ENCODE peak calls at places on chromosomes 12 and 14, in seven cellular contexts. One of them, this sample, is unnamed.

GRCh38 chr12:57641699-57642442 is 8.9 kb upstream of the B4GALNT1 start:
- DNase-seq in ascending aorta: no peak
- DNase-seq in heart left ventricle: no peak
- DNase-seq in neural crest cell: no peak
- DNase-seq in thoracic aorta: no peak
- DNase-seq in heart right ventricle: no peak
- DNase-seq in left ventricle myocardium inferior: no peak
- DNase-seq in this sample: no peak

GRCh38 chr12:113263431-113263963 is 42.2 kb downstream of the TPCN1 start:
- DNase-seq in ascending aorta: no peak
- DNase-seq in heart left ventricle: no peak
- DNase-seq in neural crest cell: no peak
- DNase-seq in thoracic aorta: no peak
- DNase-seq in heart right ventricle: no peak
- DNase-seq in left ventricle myocardium inferior: no peak
- DNase-seq in this sample: no peak

GRCh38 chr14:89207925-89208328 is 209.1 kb downstream of the FOXN3 start:
- DNase-seq in ascending aorta: no peak
- DNase-seq in heart left ventricle: no peak
- DNase-seq in neural crest cell: no peak
- DNase-seq in thoracic aorta: no peak
- DNase-seq in heart right ventricle: no peak
- DNase-seq in left ventricle myocardium inferior: no peak
- DNase-seq in this sample: peak

GRCh38 chr12:94795520-94795919 is 145.2 kb upstream of the TMCC3 start:
- DNase-seq in ascending aorta: no peak
- DNase-seq in heart left ventricle: no peak
- DNase-seq in neural crest cell: no peak
- DNase-seq in thoracic aorta: no peak
- DNase-seq in heart right ventricle: no peak
- DNase-seq in left ventricle myocardium inferior: no peak
- DNase-seq in this sample: no peak

GRCh38 chr12:89351489-89352241 is 636 bp downstream of the DUSP6 start:
- DNase-seq in ascending aorta: no peak
- DNase-seq in heart left ventricle: peak
- DNase-seq in neural crest cell: peak
- DNase-seq in thoracic aorta: no peak
- DNase-seq in heart right ventricle: peak
- DNase-seq in left ventricle myocardium inferior: peak
- DNase-seq in this sample: peak

GRCh38 chr14:28102814-28103213 is 663.8 kb upstream of the FOXG1 start:
- DNase-seq in ascending aorta: no peak
- DNase-seq in heart left ventricle: no peak
- DNase-seq in neural crest cell: no peak
- DNase-seq in thoracic aorta: no peak
- DNase-seq in heart right ventricle: no peak
- DNase-seq in left ventricle myocardium inferior: no peak
- DNase-seq in this sample: no peak

GRCh38 chr12:93784339-93785086 is 107.3 kb downstream of the CRADD start:
- DNase-seq in ascending aorta: no peak
- DNase-seq in heart left ventricle: peak
- DNase-seq in neural crest cell: no peak
- DNase-seq in thoracic aorta: no peak
- DNase-seq in heart right ventricle: peak
- DNase-seq in left ventricle myocardium inferior: peak
- DNase-seq in this sample: peak

GRCh38 chr14:55921516-55921915 is 196.7 kb upstream of the PELI2 start:
- DNase-seq in ascending aorta: no peak
- DNase-seq in heart left ventricle: no peak
- DNase-seq in neural crest cell: no peak
- DNase-seq in thoracic aorta: no peak
- DNase-seq in heart right ventricle: no peak
- DNase-seq in left ventricle myocardium inferior: no peak
- DNase-seq in this sample: no peak

GRCh38 chr14:80781968-80782367 is 159.6 kb downstream of the CEP128 start:
- DNase-seq in ascending aorta: no peak
- DNase-seq in heart left ventricle: no peak
- DNase-seq in neural crest cell: no peak
- DNase-seq in thoracic aorta: no peak
- DNase-seq in heart right ventricle: no peak
- DNase-seq in left ventricle myocardium inferior: no peak
- DNase-seq in this sample: no peak

GRCh38 chr12:98259667-98260066 is 255.7 kb upstream of the TMPO start:
- DNase-seq in ascending aorta: no peak
- DNase-seq in heart left ventricle: no peak
- DNase-seq in neural crest cell: no peak
- DNase-seq in thoracic aorta: no peak
- DNase-seq in heart right ventricle: no peak
- DNase-seq in left ventricle myocardium inferior: no peak
- DNase-seq in this sample: no peak

GRCh38 chr12:60196366-60196765 is 600.5 kb downstream of the SLC16A7 start:
- DNase-seq in ascending aorta: no peak
- DNase-seq in heart left ventricle: no peak
- DNase-seq in neural crest cell: no peak
- DNase-seq in thoracic aorta: no peak
- DNase-seq in heart right ventricle: no peak
- DNase-seq in left ventricle myocardium inferior: no peak
- DNase-seq in this sample: no peak
- TF ChIP-seq CTCF in ascending aorta: no peak
- TF ChIP-seq CTCF in heart left ventricle: no peak
- TF ChIP-seq CTCF in neural crest cell: no peak
- TF ChIP-seq CTCF in thoracic aorta: no peak
- TF ChIP-seq CTCF in heart right ventricle: no peak
- TF ChIP-seq CTCF in left ventricle myocardium inferior: no peak
- TF ChIP-seq CTCF in this sample: no peak

GRCh38 chr14:73241481-73242165 is 4.3 kb downstream of the PAPLN start:
- DNase-seq in ascending aorta: no peak
- DNase-seq in heart left ventricle: no peak
- DNase-seq in neural crest cell: no peak
- DNase-seq in thoracic aorta: no peak
- DNase-seq in heart right ventricle: no peak
- DNase-seq in left ventricle myocardium inferior: no peak
- DNase-seq in this sample: peak
- TF ChIP-seq CTCF in ascending aorta: no peak
- TF ChIP-seq CTCF in heart left ventricle: no peak
- TF ChIP-seq CTCF in neural crest cell: no peak
- TF ChIP-seq CTCF in thoracic aorta: no peak
- TF ChIP-seq CTCF in heart right ventricle: no peak
- TF ChIP-seq CTCF in left ventricle myocardium inferior: no peak
- TF ChIP-seq CTCF in this sample: no peak

GRCh38 chr14:60958146-60958545 is 22.7 kb downstream of the TRMT5 start:
- DNase-seq in ascending aorta: no peak
- DNase-seq in heart left ventricle: no peak
- DNase-seq in neural crest cell: no peak
- DNase-seq in thoracic aorta: no peak
- DNase-seq in heart right ventricle: no peak
- DNase-seq in left ventricle myocardium inferior: no peak
- DNase-seq in this sample: no peak
- TF ChIP-seq CTCF in ascending aorta: no peak
- TF ChIP-seq CTCF in heart left ventricle: no peak
- TF ChIP-seq CTCF in neural crest cell: no peak
- TF ChIP-seq CTCF in thoracic aorta: no peak
- TF ChIP-seq CTCF in heart right ventricle: no peak
- TF ChIP-seq CTCF in left ventricle myocardium inferior: no peak
- TF ChIP-seq CTCF in this sample: no peak

GRCh38 chr12:123431951-123432886 is 4.3 kb downstream of the RILPL2 start:
- DNase-seq in ascending aorta: no peak
- DNase-seq in heart left ventricle: no peak
- DNase-seq in neural crest cell: no peak
- DNase-seq in thoracic aorta: no peak
- DNase-seq in heart right ventricle: no peak
- DNase-seq in left ventricle myocardium inferior: no peak
- DNase-seq in this sample: no peak

GRCh38 chr12:123435636-123436016 is 858 bp downstream of the RILPL2 start:
- DNase-seq in ascending aorta: no peak
- DNase-seq in heart left ventricle: no peak
- DNase-seq in neural crest cell: no peak
- DNase-seq in thoracic aorta: no peak
- DNase-seq in heart right ventricle: no peak
- DNase-seq in left ventricle myocardium inferior: no peak
- DNase-seq in this sample: no peak

GRCh38 chr12:123441523-123442164 is 5.2 kb upstream of the RILPL2 start:
- DNase-seq in ascending aorta: no peak
- DNase-seq in heart left ventricle: no peak
- DNase-seq in neural crest cell: no peak
- DNase-seq in thoracic aorta: no peak
- DNase-seq in heart right ventricle: no peak
- DNase-seq in left ventricle myocardium inferior: no peak
- DNase-seq in this sample: no peak

GRCh38 chr12:123433615-123434014 is 2.9 kb downstream of the RILPL2 start:
- DNase-seq in ascending aorta: no peak
- DNase-seq in heart left ventricle: no peak
- DNase-seq in neural crest cell: no peak
- DNase-seq in thoracic aorta: no peak
- DNase-seq in heart right ventricle: no peak
- DNase-seq in left ventricle myocardium inferior: no peak
- DNase-seq in this sample: no peak

GRCh38 chr12:123436017-123436964 is at the start of gene RILPL2:
- DNase-seq in ascending aorta: peak
- DNase-seq in heart left ventricle: peak
- DNase-seq in neural crest cell: peak
- DNase-seq in thoracic aorta: peak
- DNase-seq in heart right ventricle: peak
- DNase-seq in left ventricle myocardium inferior: peak
- DNase-seq in this sample: peak
- TF ChIP-seq CTCF in ascending aorta: no peak
- TF ChIP-seq CTCF in heart left ventricle: no peak
- TF ChIP-seq CTCF in neural crest cell: no peak
- TF ChIP-seq CTCF in thoracic aorta: peak
- TF ChIP-seq CTCF in heart right ventricle: no peak
- TF ChIP-seq CTCF in left ventricle myocardium inferior: no peak
- TF ChIP-seq CTCF in this sample: no peak

GRCh38 chr14:44846232-44846824 is 115.4 kb downstream of the KLHL28 start:
- DNase-seq in ascending aorta: no peak
- DNase-seq in heart left ventricle: no peak
- DNase-seq in neural crest cell: peak
- DNase-seq in thoracic aorta: no peak
- DNase-seq in heart right ventricle: no peak
- DNase-seq in left ventricle myocardium inferior: no peak
- DNase-seq in this sample: peak
- TF ChIP-seq CTCF in ascending aorta: peak
- TF ChIP-seq CTCF in heart left ventricle: peak
- TF ChIP-seq CTCF in neural crest cell: peak
- TF ChIP-seq CTCF in thoracic aorta: peak
- TF ChIP-seq CTCF in heart right ventricle: peak
- TF ChIP-seq CTCF in left ventricle myocardium inferior: peak
- TF ChIP-seq CTCF in this sample: peak

GRCh38 chr12:50984899-50985298 is 32.6 kb downstream of the HIGD1C start:
- DNase-seq in ascending aorta: no peak
- DNase-seq in heart left ventricle: no peak
- DNase-seq in neural crest cell: no peak
- DNase-seq in thoracic aorta: no peak
- DNase-seq in heart right ventricle: no peak
- DNase-seq in left ventricle myocardium inferior: no peak
- DNase-seq in this sample: no peak
- TF ChIP-seq CTCF in ascending aorta: no peak
- TF ChIP-seq CTCF in heart left ventricle: no peak
- TF ChIP-seq CTCF in neural crest cell: no peak
- TF ChIP-seq CTCF in thoracic aorta: no peak
- TF ChIP-seq CTCF in heart right ventricle: no peak
- TF ChIP-seq CTCF in left ventricle myocardium inferior: no peak
- TF ChIP-seq CTCF in this sample: no peak

GRCh38 chr12:13959131-13959734 is 22.2 kb downstream of the GRIN2B start:
- DNase-seq in ascending aorta: no peak
- DNase-seq in heart left ventricle: peak
- DNase-seq in neural crest cell: no peak
- DNase-seq in thoracic aorta: no peak
- DNase-seq in heart right ventricle: peak
- DNase-seq in left ventricle myocardium inferior: peak
- DNase-seq in this sample: no peak

GRCh38 chr12:13964666-13965065 is 16.7 kb downstream of the GRIN2B start:
- DNase-seq in ascending aorta: no peak
- DNase-seq in heart left ventricle: no peak
- DNase-seq in neural crest cell: no peak
- DNase-seq in thoracic aorta: no peak
- DNase-seq in heart right ventricle: no peak
- DNase-seq in left ventricle myocardium inferior: no peak
- DNase-seq in this sample: no peak

GRCh38 chr12:13957576-13957975 is 23.8 kb downstream of the GRIN2B start:
- DNase-seq in ascending aorta: no peak
- DNase-seq in heart left ventricle: no peak
- DNase-seq in neural crest cell: no peak
- DNase-seq in thoracic aorta: no peak
- DNase-seq in heart right ventricle: no peak
- DNase-seq in left ventricle myocardium inferior: no peak
- DNase-seq in this sample: no peak

GRCh38 chr12:13961983-13962382 is 19.4 kb downstream of the GRIN2B start:
- DNase-seq in ascending aorta: no peak
- DNase-seq in heart left ventricle: no peak
- DNase-seq in neural crest cell: no peak
- DNase-seq in thoracic aorta: no peak
- DNase-seq in heart right ventricle: no peak
- DNase-seq in left ventricle myocardium inferior: no peak
- DNase-seq in this sample: no peak

GRCh38 chr12:13962699-13963098 is 18.7 kb downstream of the GRIN2B start:
- DNase-seq in ascending aorta: no peak
- DNase-seq in heart left ventricle: no peak
- DNase-seq in neural crest cell: no peak
- DNase-seq in thoracic aorta: no peak
- DNase-seq in heart right ventricle: no peak
- DNase-seq in left ventricle myocardium inferior: no peak
- DNase-seq in this sample: peak
- TF ChIP-seq CTCF in ascending aorta: no peak
- TF ChIP-seq CTCF in heart left ventricle: no peak
- TF ChIP-seq CTCF in neural crest cell: peak
- TF ChIP-seq CTCF in thoracic aorta: no peak
- TF ChIP-seq CTCF in heart right ventricle: no peak
- TF ChIP-seq CTCF in left ventricle myocardium inferior: no peak
- TF ChIP-seq CTCF in this sample: peak

GRCh38 chr14:20350860-20351259 is 7.4 kb downstream of the PARP2 start:
- DNase-seq in ascending aorta: no peak
- DNase-seq in heart left ventricle: no peak
- DNase-seq in neural crest cell: no peak
- DNase-seq in thoracic aorta: no peak
- DNase-seq in heart right ventricle: no peak
- DNase-seq in left ventricle myocardium inferior: no peak
- DNase-seq in this sample: no peak
- TF ChIP-seq CTCF in ascending aorta: peak
- TF ChIP-seq CTCF in heart left ventricle: peak
- TF ChIP-seq CTCF in neural crest cell: peak
- TF ChIP-seq CTCF in thoracic aorta: peak
- TF ChIP-seq CTCF in heart right ventricle: no peak
- TF ChIP-seq CTCF in left ventricle myocardium inferior: peak
- TF ChIP-seq CTCF in this sample: peak

This sample was measured in SK-N-SH.